ENCODE peak calls at places on chromosomes 1 and 21, in five cellular contexts. T is left lung; N is RWPE1; E is CD4-positive, alpha-beta T cell; G is cardiac muscle cell. P is an unnamed sample.
A peak's percentile ranks its signal among the peaks of the same experiment; 100 is the strongest.

GRCh38 chr1:10687782-10688408 is 108.6 kb downstream of the CASZ1 start:
- DNase-seq in T (no peak), N (no peak), E (no peak), G (peak; percentile 70), P (no peak)

GRCh38 chr21:45507523-45507875 is 34.7 kb downstream of the SLC19A1 start:
- DNase-seq in T (peak; percentile 18), N (no peak), E (no peak), G (no peak), P (no peak)

GRCh38 chr1:101161619-101162018 is 75.2 kb upstream of the S1PR1 start:
- DNase-seq in T (no peak), N (no peak), E (no peak), G (peak; percentile 49), P (no peak)

GRCh38 chr21:35361984-35362383 is 312.9 kb upstream of the RUNX1 start:
- DNase-seq in T (no peak), N (no peak), E (no peak), G (no peak), P (no peak)

GRCh38 chr1:11594222-11594621 is 60.0 kb downstream of the FBXO2 start:
- DNase-seq in T (no peak), N (peak; percentile 20), E (no peak), G (peak; percentile 64), P (no peak)

GRCh38 chr1:153968000-153968363 is 280 bp downstream of the CREB3L4 start:
- DNase-seq in T (peak; percentile 65), N (no peak), E (no peak), G (no peak), P (no peak)

GRCh38 chr1:71157151-71157550 is 76.3 kb upstream of the ZRANB2 start:
- DNase-seq in T (no peak), N (no peak), E (no peak), G (no peak), P (no peak)

GRCh38 chr1:17671741-17672140 is 83.4 kb upstream of the ACTL8 start:
- DNase-seq in T (no peak), N (no peak), E (no peak), G (no peak), P (no peak)

GRCh38 chr1:75736016-75736415 is 11.5 kb downstream of the ACADM start:
- DNase-seq in T (no peak), N (no peak), E (no peak), G (no peak), P (no peak)

GRCh38 chr1:153119491-153119971 is 6.2 kb upstream of the SPRR2F start:
- DNase-seq in T (no peak), N (no peak), E (no peak), G (no peak), P (no peak)

GRCh38 chr1:1281533-1282321 is 1.5 kb downstream of the SCNN1D start:
- DNase-seq in T (peak; percentile 63), N (no peak), E (no peak), G (peak; percentile 38), P (no peak)

GRCh38 chr1:228073061-228073869 is 9.2 kb upstream of the ARF1 start:
- DNase-seq in T (peak; percentile 17), N (no peak), E (no peak), G (no peak), P (no peak)

GRCh38 chr1:84347547-84348239 is 46.2 kb downstream of the SAMD13 start:
- DNase-seq in T (no peak), N (no peak), E (no peak), G (no peak), P (no peak)

GRCh38 chr1:221439008-221439733 is 302.7 kb downstream of the DUSP10 start:
- DNase-seq in T (no peak), N (peak; percentile 90), E (peak; percentile 26), G (peak; percentile 51), P (no peak)

GRCh38 chr21:34513109-34513675 is 1.2 kb upstream of the KCNE1 start:
- DNase-seq in T (no peak), N (no peak), E (no peak), G (peak; percentile 68), P (no peak)

GRCh38 chr1:234963904-234964702 is 164.5 kb downstream of the TOMM20 start:
- DNase-seq in T (no peak), N (no peak), E (no peak), G (no peak), P (no peak)

GRCh38 chr1:24984800-24985552 is 54.9 kb upstream of the RUNX3 start:
- DNase-seq in T (no peak), N (no peak), E (peak; percentile 35), G (no peak), P (no peak)

GRCh38 chr1:207820568-207821463 is 69.0 kb downstream of the CD46 start:
- DNase-seq in T (no peak), N (no peak), E (no peak), G (no peak), P (no peak)

GRCh38 chr1:37703061-37703460 is 10.7 kb downstream of the CDCA8 start:
- DNase-seq in T (no peak), N (no peak), E (no peak), G (no peak), P (no peak)

GRCh38 chr1:184255560-184255959 is 131.3 kb upstream of the C1orf21 start:
- DNase-seq in T (no peak), N (no peak), E (no peak), G (no peak), P (no peak)

GRCh38 chr21:39346671-39347327 is 2.1 kb downstream of the HMGN1 start:
- DNase-seq in T (no peak), N (no peak), E (no peak), G (no peak), P (no peak)

GRCh38 chr1:212665241-212666115 is 34.2 kb downstream of the BATF3 start:
- DNase-seq in T (peak; percentile 85), N (peak; percentile 64), E (peak; percentile 78), G (peak; percentile 89), P (peak; percentile 57)

GRCh38 chr1:21939650-21940374 is 2.7 kb upstream of the HSPG2 start:
- DNase-seq in T (peak; percentile 79), N (peak; percentile 65), E (no peak), G (peak; percentile 94), P (no peak)

GRCh38 chr1:16971330-16972209 is 8.8 kb downstream of the MFAP2 start:
- DNase-seq in T (no peak), N (no peak), E (no peak), G (no peak), P (no peak)

GRCh38 chr21:46503922-46504539 is 45.3 kb downstream of the DIP2A start:
- DNase-seq in T (no peak), N (no peak), E (no peak), G (no peak), P (no peak)

GRCh38 chr21:35922618-35923017 is 137.7 kb downstream of the SETD4 start:
- DNase-seq in T (no peak), N (no peak), E (no peak), G (no peak), P (no peak)

GRCh38 chr1:47616906-47617305 is 179.1 kb downstream of the FOXD2 start:
- DNase-seq in T (no peak), N (no peak), E (no peak), G (no peak), P (no peak)

GRCh38 chr21:41761211-41762181 is 5.4 kb downstream of the RIPK4 start:
- DNase-seq in T (peak; percentile 80), N (no peak), E (no peak), G (peak; percentile 34), P (no peak)

GRCh38 chr1:6489799-6490180 is 1.7 kb downstream of the PLEKHG5 start:
- DNase-seq in T (peak; percentile 67), N (peak; percentile 81), E (peak; percentile 70), G (peak; percentile 78), P (peak; percentile 20)

GRCh38 chr1:94667716-94668282 is 126.2 kb upstream of the F3 start:
- DNase-seq in T (no peak), N (no peak), E (no peak), G (no peak), P (no peak)

GRCh38 chr1:211036701-211037494 is 97.0 kb downstream of the KCNH1 start:
- DNase-seq in T (no peak), N (peak; percentile 42), E (no peak), G (peak; percentile 0), P (peak; percentile 43)

GRCh38 chr1:164440222-164440621 is 118.8 kb upstream of the PBX1 start:
- DNase-seq in T (no peak), N (no peak), E (no peak), G (peak; percentile 69), P (no peak)

GRCh38 chr1:208652300-208653160 is 408.3 kb upstream of the PLXNA2 start:
- DNase-seq in T (peak; percentile 38), N (peak; percentile 70), E (peak; percentile 2), G (peak; percentile 79), P (no peak)

GRCh38 chr21:28788030-28788429 is 204.6 kb downstream of the LTN1 start:
- DNase-seq in T (no peak), N (no peak), E (no peak), G (no peak), P (no peak)

GRCh38 chr1:164272156-164272555 is 286.8 kb upstream of the PBX1 start:
- DNase-seq in T (no peak), N (no peak), E (no peak), G (no peak), P (no peak)

GRCh38 chr1:155321577-155322497 is 1.1 kb downstream of the RUSC1 start:
- DNase-seq in T (no peak), N (no peak), E (no peak), G (no peak), P (no peak)

DNA sequence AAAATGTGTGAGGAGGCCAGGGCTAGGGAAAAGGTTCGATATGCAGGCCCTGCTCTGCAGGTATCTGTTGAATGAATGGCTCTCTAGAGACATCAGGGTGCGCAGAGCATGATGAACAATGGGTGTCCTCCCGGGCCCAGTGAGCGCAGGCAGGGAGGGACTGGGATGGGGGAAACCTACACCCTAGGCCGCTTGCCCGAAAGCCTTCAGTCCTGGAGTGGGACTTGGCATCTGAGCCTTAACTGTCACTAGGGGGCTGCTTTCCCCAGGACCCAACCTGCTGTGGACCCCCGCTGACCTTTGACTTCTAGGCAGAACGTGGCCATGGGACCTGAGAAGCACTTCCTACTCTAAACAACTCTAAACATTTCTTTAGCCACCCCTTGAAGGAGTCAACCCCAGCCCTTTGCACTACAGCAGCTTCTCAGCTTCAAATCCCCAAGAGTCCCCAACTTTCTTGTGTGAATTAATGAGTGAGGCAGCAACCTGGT is 444 bp upstream of the MAP3K6 start:
- DNase-seq in T (no peak), N (no peak), E (no peak), G (no peak), P (no peak)
- H3K27ac ChIP-seq in T (peak overlapping the region; percentile 91), N (peak overlapping the region; percentile 100), E (no peak overlapping the region), G (peak overlapping the region; percentile 80), P (peak overlapping the region; percentile 83)

GRCh38 chr1:4267381-4268261 is 367.5 kb upstream of the C1orf174 start:
- DNase-seq in T (no peak), N (no peak), E (no peak), G (no peak), P (no peak)
- H3K27ac ChIP-seq in T (no peak overlapping the region), N (no peak overlapping the region), E (no peak overlapping the region), G (no peak overlapping the region), P (no peak overlapping the region)

GRCh38 chr21:14737278-14737677 is 191.2 kb upstream of the SAMSN1 start:
- DNase-seq in T (no peak), N (no peak), E (no peak), G (no peak), P (no peak)
- H3K27ac ChIP-seq in T (no peak overlapping the region), N (no peak overlapping the region), E (no peak overlapping the region), G (no peak overlapping the region), P (no peak overlapping the region)

DNA sequence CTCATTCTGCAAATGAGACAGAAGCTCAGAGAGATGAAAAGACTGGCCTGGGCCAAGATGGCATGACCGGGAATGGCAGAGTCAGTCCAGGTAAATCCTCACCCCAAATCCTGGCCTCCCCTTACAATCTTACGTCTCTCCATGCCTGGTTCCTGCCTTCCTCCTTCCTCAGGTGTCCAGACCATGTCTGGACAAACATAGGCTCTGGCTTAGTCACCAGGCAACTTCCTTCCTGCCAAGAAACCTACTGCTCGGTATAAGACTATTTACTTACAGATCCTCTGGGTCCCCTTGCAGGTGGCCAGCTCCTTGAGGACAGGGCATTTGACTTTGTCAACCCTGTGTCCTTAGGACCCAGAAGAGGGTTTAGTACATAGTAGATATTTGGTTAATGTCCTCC is 69.4 kb upstream of the ROR1 start:
- DNase-seq in T (no peak), N (peak; percentile 22), E (no peak), G (no peak), P (no peak)
- H3K27ac ChIP-seq in T (no peak overlapping the region), N (no peak overlapping the region), E (no peak overlapping the region), G (no peak overlapping the region), P (no peak overlapping the region)

P was measured in caudate nucleus.